ENCODE peak calls at places on chromosomes 7 and 10, in nine cellular contexts. K is left colon, T is kidney epithelial cell, H is HL-60, E is astrocyte of the spinal cord, R is mucosa of descending colon, W is fibroblast of the aortic adventitia, D is brain pericyte, U is amniotic epithelial cell. Y is an unnamed sample.

GRCh38 chr7:122310119-122311021 is 5.8 kb upstream of the FEZF1 start:
- DNase-seq in K (peak), T (no peak), H (no peak), E (no peak), R (no peak), W (peak), D (no peak), U (no peak), Y (peak)

GRCh38 chr10:110363572-110364411 is 59.1 kb upstream of the SMNDC1 start:
- DNase-seq in K (no peak), T (no peak), H (no peak), E (no peak), R (peak), W (no peak), D (no peak), U (no peak), Y (no peak)

GRCh38 chr10:104342941-104343411 is 4.7 kb upstream of the ITPRIP start:
- DNase-seq in K (no peak), T (no peak), H (no peak), E (no peak), R (no peak), W (no peak), D (no peak), U (peak), Y (no peak)

GRCh38 chr7:149060161-149060560 is 30.4 kb downstream of the ZNF786 start:
- DNase-seq in K (no peak), T (no peak), H (no peak), E (peak), R (no peak), W (peak), D (no peak), U (peak), Y (no peak)

GRCh38 chr10:79244841-79245504 is 102.3 kb upstream of the PPIF start:
- DNase-seq in K (no peak), T (no peak), H (peak), E (no peak), R (no peak), W (peak), D (no peak), U (no peak), Y (peak)

GRCh38 chr7:157565201-157565626 is 228.4 kb downstream of the DNAJB6 start:
- DNase-seq in K (no peak), T (no peak), H (no peak), E (no peak), R (no peak), W (no peak), D (peak), U (no peak), Y (no peak)

GRCh38 chr7:130543611-130544010 is 51.7 kb downstream of the MEST start:
- DNase-seq in K (no peak), T (no peak), H (no peak), E (no peak), R (no peak), W (no peak), D (no peak), U (no peak), Y (no peak)

GRCh38 chr10:52621635-52622079 is 150.9 kb downstream of the MBL2 start:
- DNase-seq in K (no peak), T (no peak), H (no peak), E (no peak), R (no peak), W (peak), D (no peak), U (no peak), Y (no peak)

GRCh38 chr7:125934965-125935364 is 1005.3 kb upstream of the POT1 start:
- DNase-seq in K (no peak), T (no peak), H (no peak), E (no peak), R (no peak), W (peak), D (no peak), U (no peak), Y (no peak)

GRCh38 chr7:151440799-151441443 is 980 bp upstream of the CRYGN start:
- DNase-seq in K (no peak), T (no peak), H (no peak), E (no peak), R (no peak), W (no peak), D (no peak), U (peak), Y (no peak)

GRCh38 chr10:21363753-21364104 is 161.8 kb downstream of the SKIDA1 start:
- DNase-seq in K (no peak), T (no peak), H (no peak), E (no peak), R (no peak), W (no peak), D (no peak), U (no peak), Y (no peak)